ENCODE peak calls at places on chromosomes 11 and 22, in four cellular contexts. One of them, this sample, is unnamed.

GRCh38 chr22:39144101-39144815 is 8.2 kb downstream of the CBX7 start:
- DNase-seq in AG09309: peak
- DNase-seq in GM04504: peak
- DNase-seq in foreskin fibroblast: no peak
- DNase-seq in this sample: no peak

GRCh38 chr11:27028653-27029052 is 12.0 kb upstream of the BBOX1 start:
- DNase-seq in GM04504: no peak
- DNase-seq in AG09309: no peak
- DNase-seq in foreskin fibroblast: no peak
- DNase-seq in this sample: no peak

GRCh38 chr11:26844963-26845362 is 123.1 kb upstream of the SLC5A12 start:
- DNase-seq in GM04504: no peak
- DNase-seq in foreskin fibroblast: no peak
- DNase-seq in AG09309: no peak
- DNase-seq in this sample: no peak

GRCh38 chr11:83249972-83250593 is 36.1 kb downstream of the CCDC90B start:
- DNase-seq in foreskin fibroblast: peak
- DNase-seq in AG09309: no peak
- DNase-seq in GM04504: peak
- DNase-seq in this sample: no peak

GRCh38 chr11:102287963-102288744 is 29.1 kb upstream of the BIRC3 start:
- DNase-seq in GM04504: peak
- DNase-seq in foreskin fibroblast: no peak
- DNase-seq in AG09309: peak
- DNase-seq in this sample: no peak

GRCh38 chr11:94926698-94927237 is 46.6 kb downstream of the CWC15 start:
- DNase-seq in AG09309: peak
- DNase-seq in GM04504: peak
- DNase-seq in foreskin fibroblast: peak
- DNase-seq in this sample: no peak

GRCh38 chr11:61279934-61280656 is 15.0 kb downstream of the VWCE start:
- DNase-seq in foreskin fibroblast: no peak
- DNase-seq in AG09309: no peak
- DNase-seq in GM04504: no peak
- DNase-seq in this sample: peak

GRCh38 chr22:31947296-31947695 is 3.0 kb downstream of the YWHAH start:
- DNase-seq in AG09309: no peak
- DNase-seq in foreskin fibroblast: no peak
- DNase-seq in GM04504: no peak
- DNase-seq in this sample: no peak

GRCh38 chr11:35725880-35726279 is 63.3 kb downstream of the TRIM44 start:
- DNase-seq in AG09309: no peak
- DNase-seq in foreskin fibroblast: peak
- DNase-seq in GM04504: peak
- DNase-seq in this sample: peak

GRCh38 chr22:46803936-46804335 is 41.5 kb downstream of the TBC1D22A start:
- DNase-seq in foreskin fibroblast: no peak
- DNase-seq in GM04504: no peak
- DNase-seq in AG09309: no peak
- DNase-seq in this sample: no peak

GRCh38 chr11:125343732-125344131 is 152.3 kb downstream of the FEZ1 start:
- DNase-seq in foreskin fibroblast: no peak
- DNase-seq in AG09309: no peak
- DNase-seq in GM04504: no peak
- DNase-seq in this sample: no peak

GRCh38 chr22:30422481-30423295 is 2.9 kb upstream of the MTFP1 start:
- DNase-seq in AG09309: peak
- DNase-seq in GM04504: peak
- DNase-seq in foreskin fibroblast: peak
- DNase-seq in this sample: peak